ENCODE peak calls at places on chromosomes 16 and 17, in four cellular contexts. Q is tibial artery, B is cardiac fibroblast, U is bronchial epithelial cell. Z is an unnamed sample.

GRCh38 chr17:64216030-64216384 is 47.1 kb downstream of the TEX2 start:
- DNase-seq in B (peak; percentile 60), Q (no peak), U (no peak), Z (no peak)

GRCh38 chr16:19179890-19180490 is 11.9 kb downstream of the SYT17 start:
- DNase-seq in B (peak; percentile 52), Q (peak; percentile 72), U (peak; percentile 37), Z (peak; percentile 69)

GRCh38 chr16:67406628-67407027 is 9.6 kb downstream of the ZDHHC1 start:
- DNase-seq in B (peak; percentile 80), U (peak; percentile 87), Q (no peak), Z (peak; percentile 36)

GRCh38 chr17:27631409-27631755 is 394 bp downstream of the LGALS9 start:
- DNase-seq in B (no peak), Q (no peak), U (peak; percentile 70), Z (no peak)

GRCh38 chr17:73976676-73977521 is 226.6 kb upstream of the RPL38 start:
- DNase-seq in B (no peak), Q (no peak), U (no peak), Z (no peak)

GRCh38 chr16:84024854-84025253 is 17.7 kb downstream of the SLC38A8 start:
- DNase-seq in U (peak; percentile 41), B (peak; percentile 74), Q (no peak), Z (no peak)

GRCh38 chr17:46144246-46144645 is 49.0 kb downstream of the KANSL1 start:
- DNase-seq in U (no peak), Q (no peak), B (no peak), Z (no peak)

GRCh38 chr16:3625911-3626732 is 14.7 kb upstream of the SLX4 start:
- DNase-seq in Q (no peak), B (peak; percentile 52), U (peak; percentile 12), Z (no peak)

GRCh38 chr17:4515501-4515900 is 16.8 kb downstream of the SPNS2 start:
- DNase-seq in B (no peak), U (no peak), Q (no peak), Z (no peak)

GRCh38 chr16:68227850-68228553 is 7.9 kb downstream of the ESRP2 start:
- DNase-seq in B (no peak), U (no peak), Q (peak; percentile 29), Z (no peak)

GRCh38 chr17:5047446-5047845 is 12.2 kb upstream of the SLC52A1 start:
- DNase-seq in U (no peak), Q (no peak), B (no peak), Z (no peak)

GRCh38 chr17:4230142-4230541 is 33.6 kb downstream of the ANKFY1 start:
- DNase-seq in Q (no peak), U (peak; percentile 77), B (peak; percentile 95), Z (peak; percentile 90)

GRCh38 chr17:17940451-17940911 is 31.7 kb downstream of the TOM1L2 start:
- DNase-seq in Q (no peak), B (peak; percentile 48), U (no peak), Z (no peak)

GRCh38 chr16:58658796-58659211 is 25.8 kb downstream of the SLC38A7 start:
- DNase-seq in U (no peak), B (peak; percentile 16), Q (no peak), Z (peak; percentile 18)

GRCh38 chr17:73042809-73043685 is 49.4 kb downstream of the SLC39A11 start:
- DNase-seq in Q (no peak), B (peak; percentile 54), U (no peak), Z (no peak)

GRCh38 chr17:61303334-61304096 is 96.1 kb upstream of the TBX2 start:
- DNase-seq in U (no peak), B (peak; percentile 69), Q (no peak), Z (no peak)

GRCh38 chr16:48503779-48504178 is 106.2 kb downstream of the N4BP1 start:
- DNase-seq in Q (no peak), U (no peak), B (peak; percentile 79), Z (no peak)

GRCh38 chr16:81543571-81543970 is 99.0 kb downstream of the CMIP start:
- DNase-seq in Q (no peak), U (no peak), B (no peak), Z (no peak)

GRCh38 chr16:73057369-73058210 is 9.7 kb upstream of the ZFHX3 start:
- DNase-seq in B (peak; percentile 36), Q (peak; percentile 67), U (no peak), Z (no peak)

GRCh38 chr17:29138991-29139682 is 41.1 kb downstream of the MYO18A start:
- DNase-seq in U (no peak), Q (peak; percentile 80), B (no peak), Z (no peak)

GRCh38 chr16:84479716-84480450 is 24.6 kb downstream of the MEAK7 start:
- DNase-seq in Q (no peak), U (no peak), B (no peak), Z (no peak)

GRCh38 chr17:68178831-68179230 is 69.0 kb upstream of the AMZ2 start:
- DNase-seq in Q (no peak), B (no peak), U (no peak), Z (no peak)

DNA sequence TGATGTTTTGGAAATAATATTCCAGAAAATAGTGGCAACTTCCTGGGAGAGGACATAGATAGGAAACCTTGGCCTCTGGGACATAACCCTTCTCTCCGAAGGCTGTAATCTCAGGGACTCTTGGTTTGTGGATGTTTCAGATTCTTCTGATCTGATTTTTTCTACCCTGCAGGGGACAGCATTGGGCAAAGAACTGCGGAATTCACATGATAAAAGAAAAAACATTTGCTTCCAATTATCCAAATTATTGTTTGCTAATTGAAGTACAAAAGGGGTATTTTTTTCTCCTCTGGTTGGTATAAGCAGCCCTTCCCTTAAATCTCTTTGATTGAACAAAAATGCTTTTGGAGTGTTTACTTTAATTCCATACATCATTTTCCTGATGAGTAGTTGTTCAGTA is 251.7 kb upstream of the IRX3 start:
- DNase-seq in Q (no peak), U (no peak), B (peak; percentile 19), Z (no peak)
- TF ChIP-seq CTCF in Q (no peak), U (no peak), B (peak; percentile 22), Z (no peak)

GRCh38 chr17:78497115-78497540 is 80.1 kb downstream of the DNAH17 start:
- DNase-seq in B (peak; percentile 88), U (peak; percentile 63), Q (peak; percentile 78), Z (peak; percentile 84)

GRCh38 chr17:78494189-78494960 is 82.8 kb downstream of the DNAH17 start:
- DNase-seq in Q (no peak), B (no peak), U (no peak), Z (no peak)

GRCh38 chr17:78495634-78496033 is 81.6 kb downstream of the DNAH17 start:
- DNase-seq in Q (no peak), B (no peak), U (no peak), Z (no peak)

GRCh38 chr17:78494961-78495330 is 82.2 kb downstream of the DNAH17 start:
- DNase-seq in U (no peak), B (no peak), Q (no peak), Z (no peak)

GRCh38 chr17:78496311-78496710 is 80.9 kb downstream of the DNAH17 start:
- DNase-seq in B (no peak), Q (no peak), U (no peak), Z (no peak)
- TF ChIP-seq CTCF in B (no peak), Q (no peak), U (no peak), Z (no peak)

GRCh38 chr17:57104461-57105175 is 19.6 kb downstream of the AKAP1 start:
- DNase-seq in Q (no peak), U (peak; percentile 21), B (peak; percentile 36), Z (no peak)

GRCh38 chr17:57107498-57108101 is 22.6 kb downstream of the AKAP1 start:
- DNase-seq in Q (no peak), U (peak; percentile 79), B (no peak), Z (peak; percentile 73)

GRCh38 chr17:57106107-57106835 is 21.2 kb downstream of the AKAP1 start:
- DNase-seq in B (no peak), U (no peak), Q (no peak), Z (peak; percentile 25)

GRCh38 chr17:57108656-57109392 is 23.8 kb downstream of the AKAP1 start:
- DNase-seq in U (no peak), Q (peak; percentile 92), B (no peak), Z (no peak)

DNA sequence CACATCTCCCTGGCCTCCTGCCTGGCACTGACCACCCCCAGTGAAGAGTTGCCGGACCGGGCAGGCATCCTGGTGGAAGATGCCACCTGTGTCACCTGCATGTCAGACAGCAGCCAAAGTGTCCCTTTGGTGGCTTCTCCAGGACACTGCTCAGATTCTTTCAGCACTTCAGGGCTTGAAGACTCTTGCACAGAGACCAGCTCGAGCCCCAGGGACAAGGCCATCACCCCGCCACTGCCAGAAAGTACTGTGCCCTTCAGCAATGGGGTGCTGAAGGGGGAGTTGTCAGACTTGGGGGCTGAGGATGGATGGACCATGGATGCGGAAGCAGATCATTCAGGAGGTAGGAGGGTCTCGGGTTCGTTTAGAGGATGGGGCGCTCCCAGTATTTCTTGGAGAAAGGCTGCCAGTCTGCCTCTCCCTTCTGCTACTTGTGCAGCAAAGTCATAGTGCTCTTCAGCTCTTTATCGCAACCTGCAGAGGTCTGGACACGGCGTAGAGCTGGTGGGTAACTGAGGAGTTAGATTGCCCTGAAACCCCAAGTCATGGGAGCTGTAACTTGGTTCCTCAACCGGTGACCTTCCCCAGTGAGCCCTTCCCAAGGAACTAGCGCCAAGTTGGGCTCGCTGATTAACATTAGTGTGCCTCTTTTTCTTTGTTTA is 21.9 kb downstream of the AKAP1 start:
- DNase-seq in U (no peak), B (no peak), Q (no peak), Z (no peak)
- TF ChIP-seq CTCF in U (no peak), B (no peak), Q (no peak), Z (no peak)

GRCh38 chr17:8016632-8017424 is 14.4 kb downstream of the GUCY2D start:
- DNase-seq in B (peak; percentile 63), U (peak; percentile 60), Q (no peak), Z (peak; percentile 87)
- TF ChIP-seq CTCF in B (peak; percentile 82), U (peak; percentile 91), Q (peak; percentile 42), Z (peak; percentile 90)

GRCh38 chr17:35433075-35433894 is 985 bp upstream of the SLFN12 start:
- DNase-seq in B (peak; percentile 100), Q (peak; percentile 76), U (peak; percentile 95), Z (peak; percentile 98)
- TF ChIP-seq CTCF in B (peak; percentile 46), Q (no peak), U (no peak), Z (no peak)

GRCh38 chr16:27181020-27181419 is 22.3 kb upstream of the KDM8 start:
- DNase-seq in Q (no peak), U (no peak), B (no peak), Z (no peak)
- TF ChIP-seq CTCF in Q (no peak), U (peak; percentile 38), B (no peak), Z (no peak)